ENCODE peak calls at places on chromosomes 5 and 9, in ten cellular contexts. Y is NT2/D1; J is endothelial cell of umbilical vein; I is posterior vena cava; B is SW480; L is WTC11; X is G401; A is Right ventricle myocardium inferior; P is CD8-positive, alpha-beta T cell; R is ELR. S is an unnamed sample.
A peak's percentile ranks its signal among the peaks of the same experiment; 100 is the strongest.

GRCh38 chr5:28903643-28904042 is 1865.3 kb upstream of the CDH9 start:
- DNase-seq in X (no peak), R (no peak), Y (no peak), A (no peak), I (no peak), J (no peak), L (no peak), P (no peak), B (peak; percentile 5), S (no peak)

GRCh38 chr5:90366972-90367371 is 42.6 kb downstream of the CETN3 start:
- DNase-seq in L (no peak), X (no peak), I (no peak), J (no peak), A (no peak), Y (no peak), R (no peak), P (no peak), B (no peak), S (no peak)

GRCh38 chr5:113156271-113156878 is 179.8 kb downstream of the DCP2 start:
- DNase-seq in J (no peak), I (no peak), R (no peak), L (no peak), B (no peak), A (no peak), Y (no peak), X (peak; percentile 17), P (no peak), S (no peak)

GRCh38 chr9:73996844-73997243 is 500.3 kb upstream of the RORB start:
- DNase-seq in A (no peak), P (no peak), B (no peak), L (no peak), Y (no peak), I (no peak), R (no peak), J (no peak), X (no peak), S (no peak)

GRCh38 chr9:107730691-107731090 is 241.1 kb upstream of the KLF4 start:
- DNase-seq in L (no peak), I (no peak), J (no peak), Y (no peak), P (no peak), B (no peak), X (peak; percentile 72), R (no peak), A (no peak), S (no peak)

GRCh38 chr5:74934949-74935751 is 69.0 kb upstream of the FAM169A start:
- DNase-seq in B (peak; percentile 16), L (no peak), X (peak; percentile 73), P (peak; percentile 18), A (no peak), R (peak; percentile 66), J (peak; percentile 95), Y (no peak), I (no peak), S (peak; percentile 90)

GRCh38 chr9:129307227-129307970 is 129.3 kb upstream of the IER5L start:
- DNase-seq in R (no peak), P (no peak), A (no peak), I (peak; percentile 9), B (no peak), X (no peak), J (no peak), L (no peak), Y (no peak), S (no peak)

GRCh38 chr9:114338187-114338586 is 8.5 kb downstream of the ORM2 start:
- DNase-seq in R (no peak), P (no peak), B (no peak), L (no peak), Y (no peak), X (no peak), J (no peak), I (no peak), A (no peak), S (no peak)

GRCh38 chr5:145917288-145917687 is 19.1 kb upstream of the SH3RF2 start:
- DNase-seq in I (no peak), B (no peak), P (no peak), R (no peak), A (no peak), J (no peak), Y (no peak), L (no peak), X (no peak), S (no peak)

GRCh38 chr5:61069150-61069549 is 93.1 kb downstream of the SMIM15 start:
- DNase-seq in A (no peak), J (no peak), I (no peak), L (no peak), R (no peak), Y (no peak), X (no peak), P (no peak), B (no peak), S (no peak)

S was measured in dermis microvascular lymphatic vessel endothelial cell.